ENCODE peak calls at places on chromosomes 1 and 21, in nine cellular contexts. One of them, this sample, is unnamed. For H3K9me3, the result is how much of the 10 kb centered on the place peaks cover.

GRCh38 chr1:68675336-68675735 is 178.5 kb upstream of the DEPDC1 start:
- DNase-seq in mammary epithelial cell: peak
- DNase-seq in right lobe of liver: no peak
- DNase-seq in esophagus squamous epithelium: no peak
- DNase-seq in GM23248: no peak
- DNase-seq in A549: no peak
- DNase-seq in heart right ventricle: no peak
- DNase-seq in vagina: no peak
- DNase-seq in uterus: no peak
- DNase-seq in this sample: no peak

GRCh38 chr1:29640428-29640785 is 404.1 kb downstream of the PTPRU start:
- DNase-seq in heart right ventricle: no peak
- DNase-seq in A549: no peak
- DNase-seq in vagina: no peak
- DNase-seq in esophagus squamous epithelium: no peak
- DNase-seq in uterus: no peak
- DNase-seq in GM23248: no peak
- DNase-seq in right lobe of liver: no peak
- DNase-seq in mammary epithelial cell: no peak
- DNase-seq in this sample: no peak

GRCh38 chr1:86231076-86231475 is 74.5 kb upstream of the COL24A1 start:
- DNase-seq in mammary epithelial cell: no peak
- DNase-seq in vagina: no peak
- DNase-seq in GM23248: peak
- DNase-seq in esophagus squamous epithelium: no peak
- DNase-seq in uterus: no peak
- DNase-seq in A549: no peak
- DNase-seq in heart right ventricle: no peak
- DNase-seq in right lobe of liver: no peak
- DNase-seq in this sample: no peak

GRCh38 chr1:168195199-168196135 is 16.7 kb downstream of the TIPRL start:
- DNase-seq in mammary epithelial cell: no peak
- DNase-seq in vagina: no peak
- DNase-seq in A549: no peak
- DNase-seq in heart right ventricle: no peak
- DNase-seq in uterus: no peak
- DNase-seq in right lobe of liver: no peak
- DNase-seq in GM23248: no peak
- DNase-seq in esophagus squamous epithelium: no peak
- DNase-seq in this sample: no peak

GRCh38 chr1:81760487-81761097 is 40.1 kb upstream of the ADGRL2 start:
- DNase-seq in uterus: no peak
- DNase-seq in vagina: no peak
- DNase-seq in A549: no peak
- DNase-seq in esophagus squamous epithelium: no peak
- DNase-seq in GM23248: peak
- DNase-seq in mammary epithelial cell: no peak
- DNase-seq in right lobe of liver: no peak
- DNase-seq in heart right ventricle: no peak
- DNase-seq in this sample: no peak

GRCh38 chr21:26011292-26011940 is 159.2 kb downstream of the APP start:
- DNase-seq in uterus: no peak
- DNase-seq in vagina: no peak
- DNase-seq in A549: no peak
- DNase-seq in esophagus squamous epithelium: no peak
- DNase-seq in heart right ventricle: no peak
- DNase-seq in right lobe of liver: no peak
- DNase-seq in GM23248: no peak
- DNase-seq in mammary epithelial cell: no peak
- DNase-seq in this sample: no peak

GRCh38 chr1:12145616-12146342 is 21.0 kb upstream of the TNFRSF1B start:
- DNase-seq in A549: no peak
- DNase-seq in uterus: no peak
- DNase-seq in vagina: no peak
- DNase-seq in heart right ventricle: no peak
- DNase-seq in GM23248: no peak
- DNase-seq in right lobe of liver: no peak
- DNase-seq in mammary epithelial cell: no peak
- DNase-seq in esophagus squamous epithelium: no peak
- DNase-seq in this sample: no peak

GRCh38 chr1:221309711-221310110 is 430.5 kb downstream of the HLX start:
- DNase-seq in vagina: no peak
- DNase-seq in A549: no peak
- DNase-seq in GM23248: no peak
- DNase-seq in esophagus squamous epithelium: no peak
- DNase-seq in mammary epithelial cell: no peak
- DNase-seq in heart right ventricle: no peak
- DNase-seq in right lobe of liver: no peak
- DNase-seq in uterus: no peak
- DNase-seq in this sample: no peak

GRCh38 chr1:13983393-13983792 is 283.4 kb downstream of the PRDM2 start:
- DNase-seq in vagina: no peak
- DNase-seq in mammary epithelial cell: no peak
- DNase-seq in A549: no peak
- DNase-seq in right lobe of liver: no peak
- DNase-seq in GM23248: no peak
- DNase-seq in esophagus squamous epithelium: no peak
- DNase-seq in uterus: no peak
- DNase-seq in heart right ventricle: no peak
- DNase-seq in this sample: no peak

GRCh38 chr1:213325482-213325881 is 274.4 kb downstream of the RPS6KC1 start:
- DNase-seq in heart right ventricle: no peak
- DNase-seq in uterus: no peak
- DNase-seq in mammary epithelial cell: no peak
- DNase-seq in vagina: no peak
- DNase-seq in A549: no peak
- DNase-seq in GM23248: no peak
- DNase-seq in esophagus squamous epithelium: no peak
- DNase-seq in right lobe of liver: no peak
- DNase-seq in this sample: no peak

GRCh38 chr1:232382671-232383070 is 247.3 kb downstream of the SIPA1L2 start:
- DNase-seq in mammary epithelial cell: no peak
- DNase-seq in heart right ventricle: no peak
- DNase-seq in GM23248: peak
- DNase-seq in vagina: peak
- DNase-seq in right lobe of liver: no peak
- DNase-seq in uterus: no peak
- DNase-seq in esophagus squamous epithelium: no peak
- DNase-seq in A549: no peak
- DNase-seq in this sample: no peak

GRCh38 chr21:32537569-32537881 is 47.8 kb downstream of the TCP10L start:
- DNase-seq in mammary epithelial cell: no peak
- DNase-seq in GM23248: no peak
- DNase-seq in esophagus squamous epithelium: no peak
- DNase-seq in vagina: no peak
- DNase-seq in A549: no peak
- DNase-seq in right lobe of liver: no peak
- DNase-seq in heart right ventricle: no peak
- DNase-seq in uterus: no peak
- DNase-seq in this sample: peak

GRCh38 chr1:245888809-245889208 is 618.3 kb downstream of the SMYD3 start:
- DNase-seq in right lobe of liver: no peak
- DNase-seq in heart right ventricle: no peak
- DNase-seq in A549: peak
- DNase-seq in esophagus squamous epithelium: no peak
- DNase-seq in uterus: no peak
- DNase-seq in GM23248: peak
- DNase-seq in mammary epithelial cell: peak
- DNase-seq in vagina: no peak
- DNase-seq in this sample: no peak

GRCh38 chr1:168301664-168302320 is 21.1 kb downstream of the TBX19 start:
- DNase-seq in heart right ventricle: no peak
- DNase-seq in mammary epithelial cell: peak
- DNase-seq in right lobe of liver: no peak
- DNase-seq in uterus: no peak
- DNase-seq in GM23248: peak
- DNase-seq in esophagus squamous epithelium: no peak
- DNase-seq in vagina: no peak
- DNase-seq in A549: peak
- DNase-seq in this sample: no peak

GRCh38 chr1:109930252-109930993 is 19.8 kb downstream of the CSF1 start:
- DNase-seq in right lobe of liver: peak
- DNase-seq in A549: no peak
- DNase-seq in vagina: peak
- DNase-seq in esophagus squamous epithelium: no peak
- DNase-seq in mammary epithelial cell: no peak
- DNase-seq in uterus: no peak
- DNase-seq in GM23248: no peak
- DNase-seq in heart right ventricle: no peak
- DNase-seq in this sample: no peak

GRCh38 chr1:227131193-227131592 is 187.1 kb downstream of the CDC42BPA start:
- DNase-seq in uterus: no peak
- DNase-seq in heart right ventricle: no peak
- DNase-seq in esophagus squamous epithelium: no peak
- DNase-seq in A549: peak
- DNase-seq in vagina: no peak
- DNase-seq in right lobe of liver: no peak
- DNase-seq in mammary epithelial cell: peak
- DNase-seq in GM23248: peak
- DNase-seq in this sample: no peak

GRCh38 chr1:46595127-46595526 is 8.9 kb downstream of the MKNK1 start:
- DNase-seq in uterus: no peak
- DNase-seq in esophagus squamous epithelium: no peak
- DNase-seq in heart right ventricle: peak
- DNase-seq in vagina: no peak
- DNase-seq in A549: no peak
- DNase-seq in mammary epithelial cell: no peak
- DNase-seq in GM23248: no peak
- DNase-seq in right lobe of liver: no peak
- DNase-seq in this sample: no peak

GRCh38 chr1:162004441-162004950 is 19.2 kb downstream of the OLFML2B start:
- DNase-seq in uterus: no peak
- DNase-seq in mammary epithelial cell: no peak
- DNase-seq in right lobe of liver: no peak
- DNase-seq in heart right ventricle: no peak
- DNase-seq in vagina: no peak
- DNase-seq in GM23248: no peak
- DNase-seq in A549: no peak
- DNase-seq in esophagus squamous epithelium: no peak
- DNase-seq in this sample: no peak

GRCh38 chr1:229230893-229231753 is 39.8 kb upstream of the RAB4A start:
- DNase-seq in A549: peak
- DNase-seq in right lobe of liver: no peak
- DNase-seq in vagina: no peak
- DNase-seq in esophagus squamous epithelium: no peak
- DNase-seq in heart right ventricle: no peak
- DNase-seq in uterus: no peak
- DNase-seq in GM23248: no peak
- DNase-seq in mammary epithelial cell: peak
- DNase-seq in this sample: no peak

GRCh38 chr1:225700164-225700740 is 47.3 kb upstream of the ENAH start:
- DNase-seq in GM23248: peak
- DNase-seq in right lobe of liver: no peak
- DNase-seq in uterus: no peak
- DNase-seq in A549: peak
- DNase-seq in esophagus squamous epithelium: no peak
- DNase-seq in mammary epithelial cell: peak
- DNase-seq in heart right ventricle: no peak
- DNase-seq in vagina: no peak
- DNase-seq in this sample: no peak

DNA sequence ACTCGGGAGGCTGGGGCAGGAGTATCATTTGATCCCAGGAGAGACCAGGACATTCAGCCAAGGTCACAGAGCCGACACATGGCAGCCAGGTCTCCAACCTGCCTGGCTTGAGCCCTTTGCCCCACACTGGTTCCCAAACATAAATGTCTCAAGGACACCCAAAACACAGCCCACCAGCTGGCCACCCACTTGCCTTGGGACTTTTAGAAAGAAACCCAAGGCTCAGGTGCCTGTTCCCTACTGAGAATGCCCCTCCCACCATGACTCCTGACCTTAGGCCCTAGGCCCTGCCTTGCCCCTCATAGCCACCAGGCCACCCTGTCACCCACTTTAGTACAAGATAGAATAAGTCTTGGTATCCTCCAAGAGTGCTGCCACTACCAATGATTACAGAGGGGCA is 41.9 kb upstream of the LRP8 start:
- DNase-seq in heart right ventricle: no peak
- DNase-seq in GM23248: no peak
- DNase-seq in uterus: no peak
- DNase-seq in vagina: no peak
- DNase-seq in A549: no peak
- DNase-seq in mammary epithelial cell: no peak
- DNase-seq in esophagus squamous epithelium: no peak
- DNase-seq in right lobe of liver: peak
- DNase-seq in this sample: no peak
- H3K27ac ChIP-seq in heart right ventricle: no peak
- H3K27ac ChIP-seq in GM23248: no peak
- H3K27ac ChIP-seq in uterus: no peak
- H3K27ac ChIP-seq in vagina: no peak
- H3K27ac ChIP-seq in A549: no peak
- H3K27ac ChIP-seq in mammary epithelial cell: no peak
- H3K27ac ChIP-seq in esophagus squamous epithelium: no peak
- H3K27ac ChIP-seq in right lobe of liver: no peak
- H3K27ac ChIP-seq in this sample: no peak

DNA sequence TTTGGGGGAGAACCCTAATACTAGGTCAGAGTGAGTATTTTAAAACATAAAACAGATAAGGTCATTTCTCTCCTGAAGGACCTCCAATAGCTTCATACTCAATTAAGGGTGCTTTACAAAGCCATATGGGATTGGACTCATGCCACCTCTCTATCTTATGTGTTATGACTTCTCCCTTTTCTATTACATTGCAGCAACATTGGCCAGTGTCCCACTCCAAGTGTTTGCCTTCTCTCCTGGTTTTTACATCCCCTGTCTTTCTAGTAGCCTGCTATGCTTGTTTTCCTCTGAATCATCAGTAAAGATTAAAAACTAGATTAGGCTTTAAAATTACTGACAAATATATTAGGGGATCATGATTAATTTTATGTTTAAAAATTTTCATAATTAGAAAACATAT is 66.6 kb downstream of the SCMH1 start:
- DNase-seq in GM23248: no peak
- DNase-seq in heart right ventricle: no peak
- DNase-seq in vagina: no peak
- DNase-seq in mammary epithelial cell: peak
- DNase-seq in right lobe of liver: no peak
- DNase-seq in A549: no peak
- DNase-seq in esophagus squamous epithelium: no peak
- DNase-seq in uterus: no peak
- DNase-seq in this sample: no peak
- H3K9me3 ChIP-seq in GM23248: under half
- H3K9me3 ChIP-seq in heart right ventricle: under half
- H3K9me3 ChIP-seq in vagina: under half
- H3K9me3 ChIP-seq in mammary epithelial cell: under half
- H3K9me3 ChIP-seq in right lobe of liver: under half
- H3K9me3 ChIP-seq in A549: under half
- H3K9me3 ChIP-seq in esophagus squamous epithelium: under half
- H3K9me3 ChIP-seq in uterus: under half
- H3K9me3 ChIP-seq in this sample: under half

GRCh38 chr1:53066433-53066832 is 4.4 kb downstream of the PODN start:
- DNase-seq in vagina: no peak
- DNase-seq in GM23248: no peak
- DNase-seq in uterus: peak
- DNase-seq in esophagus squamous epithelium: no peak
- DNase-seq in right lobe of liver: no peak
- DNase-seq in A549: no peak
- DNase-seq in heart right ventricle: no peak
- DNase-seq in mammary epithelial cell: no peak
- DNase-seq in this sample: no peak
- H3K27ac ChIP-seq in vagina: peak
- H3K27ac ChIP-seq in GM23248: no peak
- H3K27ac ChIP-seq in uterus: peak
- H3K27ac ChIP-seq in esophagus squamous epithelium: no peak
- H3K27ac ChIP-seq in right lobe of liver: no peak
- H3K27ac ChIP-seq in A549: no peak
- H3K27ac ChIP-seq in heart right ventricle: no peak
- H3K27ac ChIP-seq in mammary epithelial cell: no peak
- H3K27ac ChIP-seq in this sample: no peak

GRCh38 chr21:40658237-40658636 is 188.7 kb downstream of the DSCAM start:
- DNase-seq in vagina: no peak
- DNase-seq in uterus: no peak
- DNase-seq in heart right ventricle: no peak
- DNase-seq in esophagus squamous epithelium: no peak
- DNase-seq in right lobe of liver: no peak
- DNase-seq in A549: no peak
- DNase-seq in GM23248: no peak
- DNase-seq in mammary epithelial cell: no peak
- DNase-seq in this sample: no peak
- H3K9me3 ChIP-seq in vagina: under half
- H3K9me3 ChIP-seq in uterus: under half
- H3K9me3 ChIP-seq in heart right ventricle: under half
- H3K9me3 ChIP-seq in esophagus squamous epithelium: under half
- H3K9me3 ChIP-seq in right lobe of liver: under half
- H3K9me3 ChIP-seq in A549: under half
- H3K9me3 ChIP-seq in GM23248: under half
- H3K9me3 ChIP-seq in mammary epithelial cell: under half
- H3K9me3 ChIP-seq in this sample: under half